ENCODE peak calls at places on chromosomes 4 and X, in four cellular contexts. H is GM12878, R is H1, A is HepG2. V is an unnamed sample.
A peak's percentile ranks its signal among the peaks of the same experiment; 100 is the strongest.

GRCh38 chr4:8698341-8699062 is 105.9 kb downstream of the CPZ start:
- DNase-seq in R (no peak), A (no peak), H (no peak), V (no peak)

GRCh38 chrX:45667666-45668065 is 467.0 kb upstream of the DIPK2B start:
- DNase-seq in A (no peak), R (no peak), H (no peak), V (no peak)

GRCh38 chr4:139764686-139765085 is 99.1 kb downstream of the MGST2 start:
- DNase-seq in H (no peak), R (no peak), A (no peak), V (no peak)

GRCh38 chr4:110071466-110071865 is 126.9 kb downstream of the ELOVL6 start:
- DNase-seq in H (no peak), A (no peak), R (no peak), V (no peak)

GRCh38 chrX:49627030-49627777 is 28.4 kb downstream of the GAGE1 start:
- DNase-seq in A (peak; percentile 6), R (no peak), H (no peak), V (peak; percentile 33)

GRCh38 chr4:103091601-103092223 is 7.9 kb downstream of the BDH2 start:
- DNase-seq in A (peak; percentile 72), H (peak; percentile 59), R (no peak), V (peak; percentile 27)

GRCh38 chrX:110415440-110416167 is 57.0 kb downstream of the RTL9 start:
- DNase-seq in R (no peak), H (no peak), A (no peak), V (no peak)

GRCh38 chr4:188295899-188296298 is 156.7 kb downstream of the TRIML1 start:
- DNase-seq in H (no peak), A (no peak), R (no peak), V (no peak)

GRCh38 chrX:45852884-45853283 is 652.2 kb upstream of the DIPK2B start:
- DNase-seq in R (no peak), H (no peak), A (no peak), V (no peak)

GRCh38 chr4:74934016-74934821 is 1.3 kb downstream of the PARM1 start:
- DNase-seq in A (no peak), H (no peak), R (no peak), V (no peak)

GRCh38 chr4:10275696-10276095 is 159.1 kb upstream of the WDR1 start:
- DNase-seq in A (no peak), H (no peak), R (no peak), V (no peak)

GRCh38 chr4:107800058-107800457 is 24.7 kb upstream of the SGMS2 start:
- DNase-seq in A (no peak), H (no peak), R (no peak), V (no peak)

GRCh38 chrX:14865201-14865600 is 7.7 kb downstream of the FANCB start:
- DNase-seq in A (no peak), H (no peak), R (no peak), V (no peak)

GRCh38 chrX:16870861-16871584 is 861 bp upstream of the RBBP7 start:
- DNase-seq in R (no peak), H (no peak), A (no peak), V (peak; percentile 30)

GRCh38 chr4:124206779-124207605 is 505.5 kb downstream of the ANKRD50 start:
- DNase-seq in R (no peak), H (no peak), A (no peak), V (no peak)

GRCh38 chr4:110344165-110344564 is 131.8 kb upstream of the ENPEP start:
- DNase-seq in A (no peak), H (no peak), R (no peak), V (no peak)

GRCh38 chrX:10429908-10430307 is 190.5 kb downstream of the MID1 start:
- DNase-seq in H (no peak), A (no peak), R (no peak), V (no peak)

GRCh38 chrX:10030570-10030969 is 63.4 kb downstream of the CLDN34 start:
- DNase-seq in R (no peak), H (no peak), A (peak; percentile 53), V (no peak)

GRCh38 chrX:6283826-6284225 is 55.2 kb upstream of the NLGN4X start:
- DNase-seq in A (no peak), H (no peak), R (no peak), V (no peak)

GRCh38 chr4:48420172-48420571 is 63.0 kb upstream of the SLC10A4 start:
- DNase-seq in H (no peak), R (no peak), A (no peak), V (no peak)

GRCh38 chrX:134794692-134795091 is 136.4 kb upstream of the PLAC1 start:
- DNase-seq in R (no peak), A (no peak), H (no peak), V (no peak)

GRCh38 chr4:23630110-23630509 is 259.7 kb downstream of the PPARGC1A start:
- DNase-seq in H (no peak), A (no peak), R (no peak), V (no peak)

GRCh38 chr4:110533590-110533910 is 57.6 kb downstream of the ENPEP start:
- DNase-seq in A (no peak), R (no peak), H (no peak), V (no peak)

GRCh38 chr4:167234388-167234881 is at the start of gene SPOCK3:
- DNase-seq in R (peak; percentile 17), H (no peak), A (no peak), V (no peak)

GRCh38 chrX:19283597-19284339 is 60.0 kb upstream of the PDHA1 start:
- DNase-seq in R (no peak), H (no peak), A (no peak), V (no peak)

GRCh38 chr4:173334891-173335754 is 965 bp upstream of the HMGB2 start:
- DNase-seq in A (peak; percentile 83), H (peak; percentile 39), R (peak; percentile 65), V (peak; percentile 71)

GRCh38 chrX:18291006-18291545 is 63.4 kb downstream of the SCML2 start:
- DNase-seq in H (no peak), A (no peak), R (no peak), V (no peak)

DNA sequence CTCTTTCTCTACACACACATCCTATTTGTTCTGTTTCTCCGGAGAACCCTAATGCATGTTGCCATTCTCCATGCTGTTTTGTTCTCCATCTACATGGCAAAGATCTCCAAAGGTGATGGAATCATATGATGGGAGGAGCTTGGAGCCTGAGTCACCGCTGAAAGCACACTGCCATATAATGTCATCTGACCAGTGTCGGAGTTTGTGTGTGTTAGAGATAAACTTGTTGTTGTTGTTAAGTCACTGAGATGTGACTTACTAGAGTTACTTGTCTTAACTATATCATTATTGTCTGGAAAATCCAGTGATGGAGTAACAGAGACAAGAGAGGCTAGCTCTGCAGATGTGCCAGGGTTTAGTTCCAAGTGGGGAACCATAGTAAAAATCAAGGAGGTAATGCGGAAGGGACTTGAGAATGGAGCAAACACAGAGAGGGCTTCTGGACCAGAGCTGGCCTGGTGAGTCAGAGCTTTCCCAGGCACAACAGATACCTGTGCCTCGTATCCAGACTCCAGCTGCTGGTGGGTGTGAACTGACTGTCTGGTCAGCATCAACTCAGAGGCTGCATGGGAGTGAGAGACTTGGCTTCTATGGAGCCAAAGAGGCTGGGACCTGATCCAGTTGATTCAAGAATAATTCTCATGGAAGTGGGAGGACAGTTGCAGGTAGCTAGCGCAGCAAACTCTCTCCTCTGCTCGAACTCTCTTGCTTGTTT is 30.6 kb upstream of the CCKAR start:
- DNase-seq in A (no peak), H (no peak), R (no peak), V (no peak)
- H3K4me3 ChIP-seq in A (no peak overlapping the region), H (no peak overlapping the region), R (no peak overlapping the region), V (no peak overlapping the region)

GRCh38 chrX:149877636-149878035 is 3.3 kb upstream of the MAGEA8 start:
- DNase-seq in R (no peak), A (no peak), H (no peak), V (no peak)

GRCh38 chrX:149877157-149877556 is 3.8 kb upstream of the MAGEA8 start:
- DNase-seq in A (no peak), H (no peak), R (no peak), V (no peak)

GRCh38 chrX:149881081-149881711 is at the start of gene MAGEA8:
- DNase-seq in R (no peak), A (no peak), H (no peak), V (peak; percentile 0)
- TF ChIP-seq SUZ12 in R (no peak), A (no peak), H (no peak), V (no peak)

GRCh38 chr4:156173937-156174336 is 220.3 kb upstream of the CTSO start:
- DNase-seq in H (no peak), A (no peak), R (no peak), V (no peak)
- H3K4me3 ChIP-seq in H (no peak overlapping the region), A (no peak overlapping the region), R (no peak overlapping the region), V (no peak overlapping the region)

GRCh38 chr4:129240816-129241215 is 144.9 kb downstream of the C4orf33 start:
- DNase-seq in A (no peak), H (no peak), R (no peak), V (no peak)
- TF ChIP-seq SUZ12 in A (no peak), H (no peak), R (no peak), V (no peak)

GRCh38 chr4:144649646-144650045 is 3.7 kb downstream of the HHIP start:
- DNase-seq in H (no peak), R (no peak), A (no peak), V (no peak)
- H3K4me3 ChIP-seq in H (no peak overlapping the region), R (no peak overlapping the region), A (no peak overlapping the region), V (no peak overlapping the region)

DNA sequence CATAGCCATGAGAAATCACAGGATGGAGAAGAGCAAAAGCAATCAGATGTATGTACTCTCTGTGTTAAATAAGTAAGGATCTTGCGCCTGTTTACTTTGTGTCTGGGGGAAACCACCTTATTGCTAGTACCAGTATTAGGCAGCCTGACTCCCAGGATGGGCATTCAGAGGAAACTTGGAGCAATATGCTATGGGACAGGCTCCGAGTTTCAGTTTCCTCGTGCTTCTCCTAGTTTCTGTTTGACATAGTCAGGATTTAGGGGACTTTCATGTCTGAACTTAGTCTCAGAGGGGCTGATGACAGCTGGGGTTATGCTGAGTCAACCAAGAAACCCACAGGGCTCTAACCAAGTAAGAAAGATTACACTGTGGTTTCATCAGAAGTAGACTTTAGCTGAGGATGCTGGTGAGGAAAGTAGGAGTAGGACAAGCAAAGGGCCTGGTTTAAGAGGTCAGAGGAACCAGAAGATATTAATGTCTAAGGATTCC is 13.5 kb downstream of the NSUN7 start:
- DNase-seq in H (peak; percentile 88), R (no peak), A (no peak), V (no peak)
- TF ChIP-seq SUZ12 in H (no peak), R (no peak), A (no peak), V (no peak)

DNA sequence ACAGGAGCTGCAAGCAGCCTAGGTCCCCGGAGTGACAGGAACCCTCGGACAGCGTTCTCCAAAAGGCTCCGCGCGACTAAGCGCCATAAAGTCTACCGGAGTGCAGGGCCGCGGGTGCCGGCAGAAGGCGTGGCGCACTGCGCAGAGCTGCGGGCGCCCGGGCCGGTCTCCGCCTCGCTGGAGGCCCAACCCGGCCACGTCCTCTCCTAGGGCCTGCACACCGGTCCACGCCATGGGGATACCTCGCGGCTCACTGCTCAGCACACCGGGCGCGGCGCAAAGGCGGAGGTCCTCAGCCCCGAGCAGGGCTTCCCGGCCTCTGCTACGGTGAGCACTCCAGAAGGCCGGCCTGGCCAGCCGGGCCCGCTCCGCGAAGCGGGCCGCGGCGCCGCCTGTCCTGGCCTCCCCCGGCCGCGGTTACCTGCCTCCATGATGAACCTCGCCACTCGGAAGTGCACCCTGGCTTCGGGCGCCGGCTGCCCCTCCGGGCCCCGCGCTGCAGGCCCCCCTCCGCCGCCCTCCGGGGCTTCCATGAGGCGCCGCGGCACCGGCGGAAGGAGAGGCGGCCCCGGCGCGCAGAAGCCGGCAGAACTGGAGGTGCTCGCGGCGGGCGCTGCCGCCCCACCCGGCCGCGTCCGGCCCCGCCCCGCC is at the start of gene CCNQ:
- DNase-seq in H (no peak), A (no peak), R (no peak), V (no peak)
- H3K4me3 ChIP-seq in H (peak within 1 kb of the TSS; percentile 68), A (peak within 1 kb of the TSS; percentile 63), R (peak within 1 kb of the TSS; percentile 56), V (peak within 1 kb of the TSS; percentile 53)